ENCODE peak calls at places on chromosomes 3 and 15, in six cellular contexts. One of them, this sample, is unnamed.

GRCh38 chr3:82353281-82354171 is 592.1 kb upstream of the GBE1 start:
- ATAC-seq in upper lobe of left lung: no peak
- ATAC-seq in GM12878: peak
- ATAC-seq in K562: no peak
- ATAC-seq in A549: no peak
- ATAC-seq in HepG2: no peak
- ATAC-seq in this sample: no peak

GRCh38 chr15:36774765-36775164 is 195.3 kb downstream of the CDIN1 start:
- ATAC-seq in A549: no peak
- ATAC-seq in GM12878: no peak
- ATAC-seq in K562: no peak
- ATAC-seq in HepG2: no peak
- ATAC-seq in upper lobe of left lung: no peak
- ATAC-seq in this sample: no peak

GRCh38 chr15:29422606-29423005 is 153.0 kb upstream of the NSMCE3 start:
- ATAC-seq in A549: no peak
- ATAC-seq in GM12878: no peak
- ATAC-seq in HepG2: no peak
- ATAC-seq in upper lobe of left lung: no peak
- ATAC-seq in K562: no peak
- ATAC-seq in this sample: no peak

GRCh38 chr3:59771760-59772159 is 721.9 kb upstream of the CFAP20DC start:
- ATAC-seq in HepG2: peak
- ATAC-seq in upper lobe of left lung: no peak
- ATAC-seq in A549: peak
- ATAC-seq in K562: no peak
- ATAC-seq in GM12878: no peak
- ATAC-seq in this sample: no peak

GRCh38 chr15:35305906-35306305 is 220.8 kb upstream of the NANOGP8 start:
- ATAC-seq in K562: peak
- ATAC-seq in HepG2: no peak
- ATAC-seq in upper lobe of left lung: no peak
- ATAC-seq in GM12878: peak
- ATAC-seq in A549: peak
- ATAC-seq in this sample: no peak

GRCh38 chr3:157139938-157140534 is 19.9 kb downstream of the CCNL1 start:
- ATAC-seq in A549: no peak
- ATAC-seq in upper lobe of left lung: no peak
- ATAC-seq in HepG2: no peak
- ATAC-seq in GM12878: no peak
- ATAC-seq in K562: no peak
- ATAC-seq in this sample: no peak

GRCh38 chr3:188948658-188949400 is 222.9 kb upstream of the TPRG1 start:
- ATAC-seq in K562: no peak
- ATAC-seq in A549: peak
- ATAC-seq in upper lobe of left lung: peak
- ATAC-seq in HepG2: peak
- ATAC-seq in GM12878: no peak
- ATAC-seq in this sample: no peak

GRCh38 chr15:66883322-66883911 is 181.4 kb downstream of the SMAD6 start:
- ATAC-seq in HepG2: peak
- ATAC-seq in A549: peak
- ATAC-seq in upper lobe of left lung: peak
- ATAC-seq in GM12878: no peak
- ATAC-seq in K562: no peak
- ATAC-seq in this sample: peak

GRCh38 chr3:195184716-195185421 is 86.1 kb downstream of the XXYLT1 start:
- ATAC-seq in K562: no peak
- ATAC-seq in HepG2: no peak
- ATAC-seq in upper lobe of left lung: no peak
- ATAC-seq in A549: no peak
- ATAC-seq in GM12878: no peak
- ATAC-seq in this sample: no peak

GRCh38 chr15:71761649-71762048 is 48.7 kb upstream of the NR2E3 start:
- ATAC-seq in HepG2: peak
- ATAC-seq in A549: peak
- ATAC-seq in GM12878: no peak
- ATAC-seq in upper lobe of left lung: no peak
- ATAC-seq in K562: no peak
- ATAC-seq in this sample: no peak

GRCh38 chr3:70999730-71000129 is 583.8 kb downstream of the FOXP1 start:
- ATAC-seq in A549: no peak
- ATAC-seq in upper lobe of left lung: no peak
- ATAC-seq in GM12878: no peak
- ATAC-seq in HepG2: no peak
- ATAC-seq in K562: no peak
- ATAC-seq in this sample: peak

GRCh38 chr15:64776402-64776786 is 1.0 kb upstream of the RBPMS2 start:
- ATAC-seq in A549: no peak
- ATAC-seq in GM12878: no peak
- ATAC-seq in HepG2: no peak
- ATAC-seq in upper lobe of left lung: no peak
- ATAC-seq in K562: no peak
- ATAC-seq in this sample: no peak

GRCh38 chr3:87246662-87247061 is 19.6 kb downstream of the CHMP2B start:
- ATAC-seq in K562: no peak
- ATAC-seq in upper lobe of left lung: no peak
- ATAC-seq in A549: no peak
- ATAC-seq in HepG2: no peak
- ATAC-seq in GM12878: no peak
- ATAC-seq in this sample: no peak

GRCh38 chr15:89141885-89142284 is 53.6 kb downstream of the ABHD2 start:
- ATAC-seq in GM12878: no peak
- ATAC-seq in K562: peak
- ATAC-seq in upper lobe of left lung: no peak
- ATAC-seq in A549: no peak
- ATAC-seq in HepG2: no peak
- ATAC-seq in this sample: no peak

GRCh38 chr3:44893097-44893496 is 18.7 kb downstream of the TGM4 start:
- ATAC-seq in upper lobe of left lung: no peak
- ATAC-seq in A549: peak
- ATAC-seq in K562: no peak
- ATAC-seq in GM12878: no peak
- ATAC-seq in HepG2: peak
- ATAC-seq in this sample: no peak

GRCh38 chr3:143135150-143135549 is 15.6 kb downstream of the CHST2 start:
- ATAC-seq in K562: no peak
- ATAC-seq in upper lobe of left lung: no peak
- ATAC-seq in A549: peak
- ATAC-seq in HepG2: no peak
- ATAC-seq in GM12878: no peak
- ATAC-seq in this sample: peak

GRCh38 chr3:111585214-111585613 is 9.9 kb downstream of the ZBED2 start:
- ATAC-seq in upper lobe of left lung: peak
- ATAC-seq in K562: no peak
- ATAC-seq in HepG2: no peak
- ATAC-seq in A549: peak
- ATAC-seq in GM12878: no peak
- ATAC-seq in this sample: no peak

GRCh38 chr15:50563756-50564155 is 17.3 kb upstream of the USP50 start:
- ATAC-seq in K562: no peak
- ATAC-seq in GM12878: no peak
- ATAC-seq in upper lobe of left lung: no peak
- ATAC-seq in HepG2: no peak
- ATAC-seq in A549: no peak
- ATAC-seq in this sample: no peak

GRCh38 chr3:71089271-71089670 is 494.3 kb downstream of the FOXP1 start:
- ATAC-seq in K562: no peak
- ATAC-seq in HepG2: no peak
- ATAC-seq in GM12878: no peak
- ATAC-seq in upper lobe of left lung: no peak
- ATAC-seq in A549: no peak
- ATAC-seq in this sample: no peak

GRCh38 chr3:107208100-107208499 is 169.1 kb upstream of the CCDC54 start:
- ATAC-seq in A549: peak
- ATAC-seq in HepG2: no peak
- ATAC-seq in K562: no peak
- ATAC-seq in GM12878: no peak
- ATAC-seq in upper lobe of left lung: peak
- ATAC-seq in this sample: peak

GRCh38 chr3:95613993-95614392 is 1200.4 kb upstream of the EPHA6 start:
- ATAC-seq in K562: no peak
- ATAC-seq in HepG2: no peak
- ATAC-seq in upper lobe of left lung: no peak
- ATAC-seq in GM12878: no peak
- ATAC-seq in A549: no peak
- ATAC-seq in this sample: no peak

GRCh38 chr3:39869890-39870289 is 60.5 kb downstream of the MYRIP start:
- ATAC-seq in K562: no peak
- ATAC-seq in A549: no peak
- ATAC-seq in upper lobe of left lung: no peak
- ATAC-seq in GM12878: no peak
- ATAC-seq in HepG2: no peak
- ATAC-seq in this sample: no peak

GRCh38 chr15:63473999-63474809 is 30.2 kb upstream of the USP3 start:
- ATAC-seq in GM12878: peak
- ATAC-seq in HepG2: peak
- ATAC-seq in A549: peak
- ATAC-seq in K562: peak
- ATAC-seq in upper lobe of left lung: peak
- ATAC-seq in this sample: peak

GRCh38 chr3:126146525-126147146 is 33.8 kb downstream of the ALDH1L1 start:
- ATAC-seq in upper lobe of left lung: peak
- ATAC-seq in K562: no peak
- ATAC-seq in HepG2: no peak
- ATAC-seq in GM12878: no peak
- ATAC-seq in A549: no peak
- ATAC-seq in this sample: no peak

GRCh38 chr15:34337557-34338306 is at the start of gene SLC12A6:
- ATAC-seq in A549: peak
- ATAC-seq in GM12878: peak
- ATAC-seq in HepG2: peak
- ATAC-seq in upper lobe of left lung: peak
- ATAC-seq in K562: peak
- ATAC-seq in this sample: peak

GRCh38 chr3:152349397-152349796 is 80.7 kb downstream of the MBNL1 start:
- ATAC-seq in A549: no peak
- ATAC-seq in upper lobe of left lung: no peak
- ATAC-seq in K562: no peak
- ATAC-seq in HepG2: no peak
- ATAC-seq in GM12878: no peak
- ATAC-seq in this sample: no peak

GRCh38 chr3:53502737-53503136 is 8.3 kb downstream of the CACNA1D start:
- ATAC-seq in upper lobe of left lung: no peak
- ATAC-seq in A549: no peak
- ATAC-seq in GM12878: no peak
- ATAC-seq in HepG2: no peak
- ATAC-seq in K562: no peak
- ATAC-seq in this sample: no peak

GRCh38 chr3:123390865-123391613 is 57.9 kb downstream of the ADCY5 start:
- ATAC-seq in K562: no peak
- ATAC-seq in A549: no peak
- ATAC-seq in HepG2: no peak
- ATAC-seq in GM12878: no peak
- ATAC-seq in upper lobe of left lung: no peak
- ATAC-seq in this sample: peak

GRCh38 chr3:154356009-154356408 is 31.7 kb upstream of the DHX36 start:
- ATAC-seq in GM12878: no peak
- ATAC-seq in A549: no peak
- ATAC-seq in HepG2: no peak
- ATAC-seq in upper lobe of left lung: no peak
- ATAC-seq in K562: no peak
- ATAC-seq in this sample: no peak

GRCh38 chr15:48433226-48433886 is 102.1 kb downstream of the DUT start:
- ATAC-seq in K562: no peak
- ATAC-seq in upper lobe of left lung: no peak
- ATAC-seq in HepG2: no peak
- ATAC-seq in GM12878: peak
- ATAC-seq in A549: no peak
- ATAC-seq in this sample: no peak

GRCh38 chr3:24192004-24192403 is 246.9 kb downstream of the NR1D2 start:
- ATAC-seq in upper lobe of left lung: no peak
- ATAC-seq in A549: no peak
- ATAC-seq in HepG2: no peak
- ATAC-seq in GM12878: no peak
- ATAC-seq in K562: no peak
- ATAC-seq in this sample: no peak

DNA sequence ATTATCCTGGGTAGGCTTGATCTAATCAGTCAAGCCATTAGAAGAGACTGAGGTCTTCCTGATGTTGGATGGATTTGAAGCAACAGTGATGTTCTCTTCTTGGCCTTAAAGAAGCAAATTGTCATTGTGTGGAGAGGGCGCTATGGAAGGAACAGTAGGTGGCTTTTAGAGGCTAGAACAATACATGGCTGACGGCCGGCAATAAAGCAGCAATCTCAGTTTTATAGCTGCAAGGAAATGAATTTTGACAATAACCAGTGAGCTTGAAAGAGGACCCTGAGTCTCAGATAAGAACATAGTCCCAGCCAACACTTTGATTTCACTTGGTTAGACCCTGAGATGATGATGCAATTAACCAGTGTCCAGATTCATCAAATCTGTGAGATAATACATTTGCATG is 302.1 kb downstream of the NSUN3 start:
- ATAC-seq in K562: no peak
- ATAC-seq in upper lobe of left lung: no peak
- ATAC-seq in A549: no peak
- ATAC-seq in HepG2: no peak
- ATAC-seq in GM12878: no peak
- ATAC-seq in this sample: no peak
- TF ChIP-seq EP300 in K562: no peak
- TF ChIP-seq EP300 in upper lobe of left lung: no peak
- TF ChIP-seq EP300 in A549: no peak
- TF ChIP-seq EP300 in HepG2: no peak
- TF ChIP-seq EP300 in GM12878: no peak
- TF ChIP-seq EP300 in this sample: no peak

DNA sequence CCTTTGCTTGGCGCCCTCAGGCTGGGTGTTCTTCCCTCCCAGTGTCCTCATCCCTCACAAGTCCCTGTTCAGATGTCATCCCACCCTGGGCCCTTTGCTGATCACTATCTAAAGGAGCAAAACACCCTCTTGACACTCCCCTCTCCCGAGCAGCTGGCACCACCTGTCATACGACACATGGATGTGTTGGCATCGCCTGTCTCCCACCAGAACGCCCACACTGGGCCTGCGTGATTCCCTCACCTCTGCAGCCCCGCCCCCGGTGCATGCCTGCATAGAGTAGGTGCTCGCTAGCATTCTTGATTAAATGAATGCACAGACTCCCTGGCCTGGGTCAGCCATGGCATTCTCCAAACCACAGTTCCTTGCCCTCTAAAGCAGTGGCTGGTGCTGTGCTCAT is 75.8 kb downstream of the DNAJB8 start:
- ATAC-seq in A549: no peak
- ATAC-seq in upper lobe of left lung: no peak
- ATAC-seq in HepG2: no peak
- ATAC-seq in GM12878: no peak
- ATAC-seq in K562: no peak
- ATAC-seq in this sample: no peak
- TF ChIP-seq EP300 in A549: no peak
- TF ChIP-seq EP300 in upper lobe of left lung: no peak
- TF ChIP-seq EP300 in HepG2: no peak
- TF ChIP-seq EP300 in GM12878: no peak
- TF ChIP-seq EP300 in K562: no peak
- TF ChIP-seq EP300 in this sample: no peak

GRCh38 chr3:15638193-15638890 is 36.8 kb downstream of the BTD start:
- ATAC-seq in HepG2: no peak
- ATAC-seq in GM12878: peak
- ATAC-seq in upper lobe of left lung: no peak
- ATAC-seq in A549: no peak
- ATAC-seq in K562: no peak
- ATAC-seq in this sample: no peak
- TF ChIP-seq EP300 in HepG2: no peak
- TF ChIP-seq EP300 in GM12878: no peak
- TF ChIP-seq EP300 in upper lobe of left lung: no peak
- TF ChIP-seq EP300 in A549: no peak
- TF ChIP-seq EP300 in K562: no peak
- TF ChIP-seq EP300 in this sample: no peak

GRCh38 chr3:194136519-194137313 is 768 bp downstream of the HES1 start:
- ATAC-seq in K562: peak
- ATAC-seq in upper lobe of left lung: no peak
- ATAC-seq in GM12878: peak
- ATAC-seq in A549: peak
- ATAC-seq in HepG2: no peak
- ATAC-seq in this sample: no peak
- TF ChIP-seq EP300 in K562: no peak
- TF ChIP-seq EP300 in upper lobe of left lung: no peak
- TF ChIP-seq EP300 in GM12878: no peak
- TF ChIP-seq EP300 in A549: no peak
- TF ChIP-seq EP300 in HepG2: no peak
- TF ChIP-seq EP300 in this sample: no peak

This sample was measured in gastroesophageal sphincter.